ENCODE peak calls at places on chromosomes 7 and 10, in five cellular contexts. X is neural progenitor cell; Y is NK-92 treated with Interleukin-12 subunit alpha and Interleukin-12 subunit beta, amount 100 ng/mL, for 24 hours; K is AG09319; L is stimulated activated CD4-positive, alpha-beta T cell treated with anti-CD3 and anti-CD28 coated beads, Interleukin-15, amount 100 ng/mL, for 24 hours. H is an unnamed sample.

GRCh38 chr7:115747174-115747573 is 283.4 kb downstream of the TFEC start:
- DNase-seq in X (no peak), K (no peak), Y (no peak), L (no peak), H (no peak)

GRCh38 chr7:45710271-45711160 is 136.3 kb downstream of the ADCY1 start:
- DNase-seq in L (no peak), Y (no peak), X (no peak), K (no peak), H (no peak)

GRCh38 chr7:1536768-1537630 is 6.5 kb downstream of the MAFK start:
- DNase-seq in L (no peak), Y (no peak), X (peak), K (peak), H (peak)

GRCh38 chr10:106255111-106255510 is 909.4 kb downstream of the SORCS1 start:
- DNase-seq in Y (no peak), L (no peak), K (no peak), X (no peak), H (no peak)

GRCh38 chr7:47652591-47652990 is 70.7 kb upstream of the TNS3 start:
- DNase-seq in Y (no peak), K (no peak), X (no peak), L (no peak), H (no peak)

GRCh38 chr7:28433604-28434254 is 21.4 kb downstream of the CREB5 start:
- DNase-seq in K (no peak), X (no peak), Y (no peak), L (no peak), H (no peak)

GRCh38 chr10:88386204-88386877 is 196.8 kb downstream of the RNLS start:
- DNase-seq in X (no peak), L (no peak), Y (no peak), K (no peak), H (no peak)

GRCh38 chr10:72133517-72133916 is 45.2 kb upstream of the SPOCK2 start:
- DNase-seq in K (no peak), X (no peak), L (no peak), Y (no peak), H (peak)

GRCh38 chr7:105438254-105438653 is 49.5 kb upstream of the SRPK2 start:
- DNase-seq in L (no peak), X (no peak), K (no peak), Y (no peak), H (no peak)

GRCh38 chr7:28478661-28479060 is 66.3 kb downstream of the CREB5 start:
- DNase-seq in Y (no peak), L (no peak), X (no peak), K (no peak), H (no peak)

GRCh38 chr10:20396168-20396567 is 500.9 kb downstream of the NEBL start:
- DNase-seq in Y (no peak), L (no peak), K (no peak), X (no peak), H (no peak)

GRCh38 chr7:37928878-37929277 is 8.4 kb downstream of the EPDR1 start:
- DNase-seq in K (no peak), X (no peak), Y (no peak), L (no peak), H (no peak)

GRCh38 chr7:150413640-150414081 is 34.5 kb downstream of the ZNF775 start:
- DNase-seq in L (no peak), X (no peak), K (no peak), Y (no peak), H (no peak)

GRCh38 chr10:101812606-101813005 is 5.6 kb downstream of the OGA start:
- DNase-seq in K (no peak), X (no peak), L (no peak), Y (no peak), H (no peak)

GRCh38 chr10:28089467-28089866 is 90.6 kb upstream of the ODAD2 start:
- DNase-seq in Y (no peak), K (no peak), L (no peak), X (no peak), H (peak)

GRCh38 chr7:140581411-140581810 is 59.2 kb downstream of the DENND2A start:
- DNase-seq in Y (no peak), K (no peak), X (no peak), L (no peak), H (no peak)

GRCh38 chr7:133412942-133413341 is 160.1 kb downstream of the EXOC4 start:
- DNase-seq in Y (no peak), L (no peak), X (no peak), K (no peak), H (no peak)

GRCh38 chr10:119346063-119346835 is 138.9 kb downstream of the GRK5 start:
- DNase-seq in K (no peak), X (peak), L (no peak), Y (no peak), H (no peak)

GRCh38 chr7:7099584-7100014 is 82.7 kb upstream of the C1GALT1 start:
- DNase-seq in X (peak), K (peak), Y (no peak), L (no peak), H (peak)

GRCh38 chr10:43203491-43204393 is 63.1 kb downstream of the RASGEF1A start:
- DNase-seq in L (peak), X (peak), K (no peak), Y (no peak), H (no peak)

GRCh38 chr7:132055331-132056120 is 499.1 kb upstream of the PODXL start:
- DNase-seq in Y (no peak), K (no peak), X (no peak), L (no peak), H (no peak)

GRCh38 chr10:12180221-12180974 is 15.3 kb downstream of the NUDT5 start:
- DNase-seq in Y (no peak), L (no peak), K (no peak), X (no peak), H (no peak)

GRCh38 chr10:58424176-58424575 is 39.0 kb downstream of the TFAM start:
- DNase-seq in L (no peak), K (no peak), Y (no peak), X (no peak), H (peak)

GRCh38 chr7:66522518-66522917 is 106.2 kb upstream of the KCTD7 start:
- DNase-seq in Y (no peak), X (no peak), L (peak), K (no peak), H (peak)

GRCh38 chr10:82814635-82815034 is 939.6 kb downstream of the NRG3 start:
- DNase-seq in X (no peak), K (no peak), Y (no peak), L (no peak), H (no peak)

GRCh38 chr10:18104223-18104872 is 35.9 kb upstream of the CACNB2 start:
- DNase-seq in K (no peak), Y (no peak), L (peak), X (peak), H (peak)

H was measured in GM03348.